ENCODE peak calls at places on chromosomes 7 and 10, in eight cellular contexts. Y is glutamatergic neuron, E is MCF 10A, Q is AG04449, I is prostate gland, W is fibroblast of lung, H is IMR-90, T is coronary artery. L is an unnamed sample.

GRCh38 chr10:24247841-24248240 is 38.9 kb downstream of the KIAA1217 start:
- DNase-seq in Y (no peak), E (no peak), Q (no peak), I (no peak), W (no peak), H (no peak), T (no peak), L (no peak)

GRCh38 chr10:90306187-90306586 is 551.7 kb downstream of the HTR7 start:
- DNase-seq in Y (no peak), E (peak), Q (no peak), I (no peak), W (peak), H (peak), T (no peak), L (no peak)

GRCh38 chr10:34102237-34102673 is 712.8 kb downstream of the PARD3 start:
- DNase-seq in Y (no peak), E (no peak), Q (no peak), I (peak), W (peak), H (peak), T (peak), L (no peak)

GRCh38 chr10:11058014-11058413 is 40.3 kb downstream of the CELF2 start:
- DNase-seq in Y (no peak), E (no peak), Q (no peak), I (no peak), W (no peak), H (no peak), T (no peak), L (no peak)

GRCh38 chr10:96719850-96720421 is 378 bp downstream of the PIK3AP1 start:
- DNase-seq in Y (peak), E (no peak), Q (no peak), I (no peak), W (no peak), H (no peak), T (no peak), L (peak)

GRCh38 chr7:27164381-27165088 is 802 bp downstream of the HOXA9 start:
- DNase-seq in Y (peak), E (peak), Q (no peak), I (peak), W (no peak), H (no peak), T (no peak), L (peak)

GRCh38 chr10:93198401-93199175 is 124.9 kb downstream of the CYP26A1 start:
- DNase-seq in Y (no peak), E (no peak), Q (no peak), I (no peak), W (peak), H (peak), T (no peak), L (peak)

GRCh38 chr7:832968-833424 is 720 bp downstream of the SUN1 start:
- DNase-seq in Y (no peak), E (peak), Q (no peak), I (no peak), W (no peak), H (no peak), T (no peak), L (no peak)

GRCh38 chr10:98246911-98247820 is 20.8 kb downstream of the LOXL4 start:
- DNase-seq in Y (no peak), E (no peak), Q (peak), I (no peak), W (peak), H (peak), T (no peak), L (peak)

GRCh38 chr10:132058111-132058745 is 7.5 kb upstream of the JAKMIP3 start:
- DNase-seq in Y (no peak), E (no peak), Q (no peak), I (no peak), W (no peak), H (no peak), T (peak), L (no peak)

GRCh38 chr7:81462672-81463071 is 307.2 kb downstream of the HGF start:
- DNase-seq in Y (no peak), E (peak), Q (no peak), I (no peak), W (peak), H (peak), T (no peak), L (no peak)

GRCh38 chr7:15508258-15508657 is 53.6 kb downstream of the AGMO start:
- DNase-seq in Y (no peak), E (no peak), Q (no peak), I (no peak), W (peak), H (peak), T (no peak), L (no peak)

GRCh38 chr10:79047875-79048638 is 20.7 kb upstream of the ZMIZ1 start:
- DNase-seq in Y (peak), E (no peak), Q (no peak), I (no peak), W (no peak), H (no peak), T (peak), L (no peak)

GRCh38 chr10:847868-848267 is 83.6 kb downstream of the LARP4B start:
- DNase-seq in Y (no peak), E (no peak), Q (no peak), I (no peak), W (no peak), H (no peak), T (no peak), L (no peak)

GRCh38 chr7:893686-894085 is 17.3 kb downstream of the GET4 start:
- DNase-seq in Y (no peak), E (no peak), Q (no peak), I (no peak), W (no peak), H (no peak), T (no peak), L (no peak)

GRCh38 chr7:66609176-66609575 is 19.5 kb upstream of the KCTD7 start:
- DNase-seq in Y (no peak), E (no peak), Q (no peak), I (no peak), W (no peak), H (no peak), T (no peak), L (no peak)

GRCh38 chr10:24973163-24973562 is 20.8 kb upstream of the PRTFDC1 start:
- DNase-seq in Y (no peak), E (no peak), Q (no peak), I (no peak), W (no peak), H (no peak), T (no peak), L (no peak)

GRCh38 chr10:21514808-21515580 is 10.5 kb downstream of the SKIDA1 start:
- DNase-seq in Y (no peak), E (no peak), Q (no peak), I (no peak), W (peak), H (no peak), T (no peak), L (no peak)

GRCh38 chr7:105815580-105815979 is 60.8 kb downstream of the ATXN7L1 start:
- DNase-seq in Y (no peak), E (no peak), Q (no peak), I (no peak), W (no peak), H (no peak), T (no peak), L (no peak)

GRCh38 chr10:12600652-12601051 is 251.3 kb downstream of the CAMK1D start:
- DNase-seq in Y (no peak), E (no peak), Q (no peak), I (no peak), W (no peak), H (no peak), T (no peak), L (no peak)

GRCh38 chr10:133124357-133125211 is 35.4 kb upstream of the KNDC1 start:
- DNase-seq in Y (peak), E (no peak), Q (no peak), I (no peak), W (no peak), H (no peak), T (no peak), L (peak)
- TF ChIP-seq CTCF in Y (no peak), E (no peak), Q (peak), I (peak), W (peak), H (peak), T (no peak), L (peak)

DNA sequence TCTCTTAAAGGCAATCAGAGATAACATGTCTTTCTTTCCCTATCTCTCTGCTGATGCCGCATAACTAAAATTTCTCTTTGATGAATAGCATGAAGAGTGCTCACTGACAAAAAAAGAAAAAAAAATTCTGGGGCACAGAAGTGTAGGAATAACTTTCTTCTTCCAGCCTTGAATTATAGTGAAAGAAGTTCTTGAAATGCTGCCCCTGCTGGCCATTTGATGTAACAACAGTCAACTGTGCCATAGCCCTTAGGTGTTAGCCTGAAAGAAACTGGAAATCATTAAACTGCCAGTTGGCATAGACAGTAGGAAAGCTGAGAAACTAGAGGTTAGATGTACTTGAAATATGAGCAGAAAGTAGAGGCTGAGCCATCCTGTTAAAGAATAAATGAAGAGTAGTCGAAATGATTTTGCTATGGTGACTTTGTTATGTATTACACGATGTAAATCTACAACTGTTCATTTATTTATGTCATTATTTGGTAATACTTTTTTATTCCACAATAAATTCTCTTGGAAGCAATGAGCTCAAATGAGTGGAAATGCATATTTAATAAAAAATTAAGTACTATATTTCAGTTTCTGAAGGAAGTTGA is 48.3 kb upstream of the FAM171A1 start:
- DNase-seq in Y (peak), E (peak), Q (no peak), I (no peak), W (peak), H (peak), T (no peak), L (peak)
- TF ChIP-seq CTCF in Y (peak), E (peak), Q (peak), I (peak), W (peak), H (peak), T (peak), L (peak)

GRCh38 chr10:87660484-87661133 is 931 bp downstream of the PAPSS2 start:
- DNase-seq in Y (no peak), E (no peak), Q (no peak), I (no peak), W (peak), H (peak), T (no peak), L (no peak)

GRCh38 chr10:87658383-87658795 is 1.3 kb upstream of the PAPSS2 start:
- DNase-seq in Y (no peak), E (peak), Q (no peak), I (no peak), W (no peak), H (peak), T (no peak), L (no peak)

GRCh38 chr10:87658858-87659555 is 671 bp upstream of the PAPSS2 start:
- DNase-seq in Y (no peak), E (no peak), Q (no peak), I (no peak), W (no peak), H (peak), T (no peak), L (no peak)

GRCh38 chr10:87661861-87662785 is 2.4 kb downstream of the PAPSS2 start:
- DNase-seq in Y (no peak), E (no peak), Q (no peak), I (no peak), W (no peak), H (peak), T (no peak), L (no peak)

DNA sequence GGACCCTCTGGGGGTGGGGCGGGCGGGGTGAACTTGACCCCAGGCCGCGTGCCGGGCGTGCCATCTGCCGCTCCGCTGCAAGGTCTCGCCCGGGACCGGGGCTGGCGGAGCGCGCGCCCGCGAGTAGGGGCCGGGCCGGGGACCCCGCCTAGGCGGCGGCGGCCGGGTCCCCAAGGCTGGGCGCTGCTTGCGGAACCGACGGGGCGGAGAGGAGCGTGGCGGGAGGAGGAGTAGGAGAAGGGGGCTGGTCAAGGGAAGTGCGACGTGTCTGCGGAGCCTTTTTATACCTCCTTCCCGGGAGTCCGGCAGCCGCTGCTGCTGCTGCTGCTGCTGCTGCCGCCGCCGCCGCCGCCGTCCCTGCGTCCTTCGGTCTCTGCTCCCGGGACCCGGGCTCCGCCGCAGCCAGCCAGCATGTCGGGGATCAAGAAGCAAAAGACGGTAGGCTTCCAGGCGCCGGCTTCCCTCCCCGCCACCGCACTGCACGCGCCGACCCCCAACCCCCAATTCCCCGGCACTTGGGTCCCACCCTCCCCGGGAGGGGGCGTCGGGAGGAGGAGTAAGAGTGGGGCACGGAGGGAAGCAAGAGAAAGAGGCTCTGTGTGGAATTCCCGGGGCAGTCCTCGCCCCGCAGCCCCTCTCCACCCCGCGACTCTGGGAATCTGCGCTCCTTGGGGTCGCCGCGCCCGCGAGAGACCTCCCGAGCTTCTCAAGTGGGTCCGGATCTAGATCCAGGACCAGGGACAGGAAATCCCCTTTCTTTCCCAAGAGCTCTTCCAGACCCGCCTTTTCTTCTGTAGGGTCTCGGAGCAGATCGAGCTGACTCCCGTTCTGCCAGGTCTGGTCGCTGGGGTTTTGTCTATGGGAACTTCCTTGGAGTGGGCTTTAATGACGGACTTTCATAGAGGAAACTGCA is at the start of gene PAPSS2:
- DNase-seq in Y (peak), E (peak), Q (no peak), I (peak), W (peak), H (peak), T (peak), L (peak)
- TF ChIP-seq CTCF in Y (no peak), E (no peak), Q (peak), I (no peak), W (peak), H (no peak), T (no peak), L (no peak)

GRCh38 chr7:42071372-42072261 is 165.4 kb downstream of the GLI3 start:
- DNase-seq in Y (no peak), E (peak), Q (no peak), I (no peak), W (peak), H (peak), T (no peak), L (no peak)
- TF ChIP-seq CTCF in Y (peak), E (no peak), Q (no peak), I (no peak), W (no peak), H (no peak), T (no peak), L (peak)

GRCh38 chr10:119643306-119644214 is 7.6 kb upstream of the BAG3 start:
- DNase-seq in Y (no peak), E (no peak), Q (no peak), I (no peak), W (peak), H (no peak), T (no peak), L (no peak)
- TF ChIP-seq CTCF in Y (no peak), E (no peak), Q (peak), I (no peak), W (no peak), H (no peak), T (no peak), L (no peak)

GRCh38 chr7:104007614-104008013 is 18.2 kb upstream of the RELN start:
- DNase-seq in Y (no peak), E (no peak), Q (no peak), I (no peak), W (no peak), H (no peak), T (no peak), L (no peak)
- TF ChIP-seq CTCF in Y (no peak), E (no peak), Q (no peak), I (no peak), W (no peak), H (no peak), T (no peak), L (no peak)

GRCh38 chr10:28719789-28720436 is 42.6 kb downstream of the BAMBI start:
- DNase-seq in Y (no peak), E (peak), Q (no peak), I (no peak), W (peak), H (peak), T (no peak), L (no peak)

GRCh38 chr10:28717659-28718201 is 40.4 kb downstream of the BAMBI start:
- DNase-seq in Y (no peak), E (no peak), Q (no peak), I (no peak), W (no peak), H (no peak), T (no peak), L (no peak)

GRCh38 chr10:28721318-28721717 is 44.0 kb downstream of the BAMBI start:
- DNase-seq in Y (no peak), E (no peak), Q (no peak), I (no peak), W (no peak), H (no peak), T (no peak), L (no peak)

GRCh38 chr10:28716748-28717147 is 39.4 kb downstream of the BAMBI start:
- DNase-seq in Y (no peak), E (no peak), Q (no peak), I (no peak), W (no peak), H (no peak), T (no peak), L (no peak)

DNA sequence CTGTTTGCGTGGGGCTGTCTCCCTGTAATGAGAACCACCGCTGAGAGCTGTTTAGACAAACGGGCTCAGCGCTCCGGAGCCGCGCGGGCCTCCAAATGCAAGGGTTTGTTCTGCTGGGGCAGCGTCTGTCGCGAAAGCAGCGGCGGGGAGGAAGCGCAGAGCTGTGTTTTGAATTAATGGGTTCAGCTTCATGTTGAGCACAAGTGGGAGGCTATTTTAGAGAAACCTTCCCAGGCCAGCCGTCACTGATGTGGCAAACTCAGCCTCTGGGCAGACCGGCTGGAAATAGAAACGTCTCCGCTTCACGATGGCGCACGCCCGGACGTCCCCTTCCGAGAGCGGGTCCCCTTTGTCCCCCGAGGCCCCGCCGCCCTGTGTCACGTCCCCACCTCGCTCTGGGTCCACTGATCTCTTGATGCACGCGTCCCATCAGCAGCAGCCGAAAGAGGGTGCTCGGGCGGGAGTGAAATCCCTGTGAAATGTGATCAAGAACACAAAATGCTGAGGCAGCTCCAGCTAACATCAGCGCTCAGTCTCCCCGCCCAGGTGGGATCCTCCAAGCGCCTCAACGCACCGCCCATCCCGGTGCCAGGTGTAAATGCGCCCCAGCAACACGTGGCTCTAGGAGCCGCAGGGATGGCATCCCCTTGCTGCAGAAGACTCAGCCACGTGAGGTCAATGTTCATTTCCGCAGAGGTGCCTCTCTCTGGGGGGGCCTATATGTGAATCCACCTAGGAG is 44.9 kb downstream of the BAMBI start:
- DNase-seq in Y (peak), E (no peak), Q (no peak), I (no peak), W (peak), H (peak), T (peak), L (peak)
- TF ChIP-seq CTCF in Y (no peak), E (no peak), Q (no peak), I (no peak), W (no peak), H (no peak), T (no peak), L (no peak)

GRCh38 chr10:17888189-17888588 is 63.5 kb upstream of the SLC39A12 start:
- DNase-seq in Y (no peak), E (no peak), Q (no peak), I (no peak), W (no peak), H (no peak), T (no peak), L (no peak)
- TF ChIP-seq CTCF in Y (no peak), E (no peak), Q (no peak), I (no peak), W (no peak), H (no peak), T (no peak), L (no peak)

DNA sequence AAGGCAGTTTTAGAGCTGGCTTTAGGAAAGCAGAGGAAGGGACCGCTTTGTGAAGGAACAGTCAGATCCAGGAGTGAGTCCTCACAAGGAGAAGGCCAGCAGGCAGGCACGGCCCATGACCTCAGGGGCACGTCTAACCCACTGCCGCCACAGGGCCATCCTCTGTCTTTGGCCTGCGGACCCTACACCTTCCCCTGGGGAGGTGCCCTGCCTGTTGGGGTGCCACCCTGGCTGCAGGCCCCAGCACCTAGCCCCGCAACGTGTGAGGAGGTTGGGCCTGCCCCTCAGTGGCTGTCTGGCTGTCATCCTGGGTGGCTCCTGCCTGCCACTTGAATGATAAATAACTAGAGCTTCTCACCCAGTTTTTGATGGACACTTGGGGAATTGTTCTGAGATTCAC is 31.0 kb upstream of the TRIM8 start:
- DNase-seq in Y (no peak), E (no peak), Q (no peak), I (no peak), W (no peak), H (no peak), T (no peak), L (no peak)
- TF ChIP-seq CTCF in Y (no peak), E (no peak), Q (no peak), I (no peak), W (no peak), H (no peak), T (no peak), L (no peak)